ENCODE peak calls at places on chromosomes 4 and X, in four cellular contexts. B is lower leg skin, K is ascending aorta, F is adipocyte. P is an unnamed sample.

GRCh38 chr4:3399277-3400194 is 42.2 kb upstream of the HGFAC start:
- DNase-seq in B (no peak), K (peak), F (no peak), P (peak)

GRCh38 chr4:108106186-108106585 is 62.5 kb downstream of the LEF1 start:
- DNase-seq in B (no peak), K (no peak), F (no peak), P (no peak)

GRCh38 chr4:8038702-8039251 is 99.1 kb upstream of the AFAP1 start:
- DNase-seq in B (no peak), K (no peak), F (no peak), P (no peak)

GRCh38 chrX:136397001-136397400 is 90.7 kb upstream of the BRS3 start:
- DNase-seq in B (no peak), K (no peak), F (no peak), P (no peak)

GRCh38 chr4:140052050-140052449 is 101.9 kb downstream of the MAML3 start:
- DNase-seq in B (no peak), K (no peak), F (peak), P (peak)

GRCh38 chrX:65581661-65582339 is 47.2 kb upstream of the LAS1L start:
- DNase-seq in B (peak), K (peak), F (peak), P (peak)

GRCh38 chr4:4269326-4269725 is 20.6 kb downstream of the LYAR start:
- DNase-seq in B (no peak), K (no peak), F (no peak), P (no peak)

GRCh38 chr4:1011022-1011694 is at the start of gene FGFRL1:
- DNase-seq in B (peak), K (peak), F (peak), P (peak)

GRCh38 chr4:88230399-88230798 is 54.0 kb downstream of the PPM1K start:
- DNase-seq in B (no peak), K (no peak), F (no peak), P (no peak)

GRCh38 chr4:53656421-53656981 is 65.2 kb upstream of the LNX1 start:
- DNase-seq in B (peak), K (no peak), F (peak), P (peak)

GRCh38 chrX:41556958-41557357 is 109.8 kb downstream of the NYX start:
- DNase-seq in B (no peak), K (no peak), F (no peak), P (no peak)

GRCh38 chr4:99636422-99636821 is 21.2 kb downstream of the C4orf54 start:
- DNase-seq in B (no peak), K (no peak), F (peak), P (no peak)

GRCh38 chr4:61604054-61604453 is 403.9 kb downstream of the ADGRL3 start:
- DNase-seq in B (no peak), K (no peak), F (no peak), P (no peak)
- H3K4me3 ChIP-seq in B (no peak), K (no peak), F (no peak), P (no peak)

DNA sequence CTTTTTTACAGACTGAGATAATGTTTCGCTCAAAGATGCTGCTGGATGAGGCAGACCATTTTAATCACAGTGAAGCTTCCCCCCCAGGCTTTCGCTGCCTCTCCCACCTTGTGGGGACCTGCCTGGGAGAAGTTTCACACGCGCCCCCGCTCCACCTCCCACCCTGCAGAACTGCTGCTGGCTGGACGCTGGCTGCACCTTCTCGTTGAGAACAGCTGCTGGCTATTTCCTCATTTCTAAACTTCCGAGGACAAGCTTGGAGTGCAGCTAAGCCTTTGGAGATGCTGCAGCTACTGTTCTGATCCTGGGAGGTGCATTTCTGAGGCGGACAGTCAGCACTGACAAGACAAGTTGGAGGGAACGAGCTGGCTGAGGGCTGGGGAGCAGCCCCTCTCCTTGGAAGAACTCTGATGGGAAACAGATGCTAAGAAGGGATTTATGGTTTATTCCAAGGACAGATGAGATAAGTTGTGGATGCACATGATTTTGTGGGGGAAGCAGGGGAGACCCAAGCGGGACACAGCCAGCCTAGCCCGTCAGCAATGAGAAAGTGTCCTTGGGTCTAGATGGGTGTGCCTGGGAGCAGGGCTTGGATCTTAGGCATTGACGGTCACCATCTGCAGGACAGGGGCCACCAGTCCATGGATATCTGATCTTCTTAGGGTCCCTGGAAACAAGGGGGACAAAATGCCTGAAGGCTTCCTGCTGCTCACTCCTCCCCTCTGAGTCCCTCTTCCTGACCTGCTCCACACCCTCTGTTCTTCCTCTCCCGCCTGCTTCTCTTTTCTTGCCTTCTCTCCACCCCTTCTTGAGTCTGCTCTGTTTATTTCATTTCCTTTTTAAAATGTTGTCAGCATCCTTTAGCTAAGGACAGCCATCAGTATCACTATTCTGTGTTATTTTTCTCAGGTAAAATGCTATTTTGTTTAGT is 298.2 kb downstream of the RAPGEF2 start:
- DNase-seq in B (no peak), K (no peak), F (peak), P (peak)
- H3K4me3 ChIP-seq in B (no peak), K (no peak), F (peak), P (no peak)

GRCh38 chr4:169652535-169652934 is 32.2 kb downstream of the CLCN3 start:
- DNase-seq in B (no peak), K (no peak), F (no peak), P (no peak)
- H3K4me3 ChIP-seq in B (no peak), K (no peak), F (no peak), P (no peak)

GRCh38 chrX:147853701-147854100 is 58.0 kb upstream of the FMR1 start:
- DNase-seq in B (no peak), K (no peak), F (no peak), P (no peak)
- H3K4me3 ChIP-seq in B (no peak), K (no peak), F (no peak), P (no peak)

P was measured in astrocyte of the spinal cord.